ENCODE peak calls at places on chromosomes 7 and 10, in nine cellular contexts. I, M, X, K, Z, W, H, V and A are unnamed samples.

GRCh38 chr10:119367841-119368549 is 160.6 kb downstream of the GRK5 start:
- DNase-seq in I (no peak), M (no peak), X (no peak), K (no peak), Z (no peak), W (no peak), H (no peak), V (no peak), A (no peak)

GRCh38 chr7:117993377-117994003 is 120.2 kb upstream of the CTTNBP2 start:
- DNase-seq in I (peak; percentile 69), M (peak; percentile 55), X (peak; percentile 30), K (peak; percentile 39), Z (peak; percentile 28), W (peak; percentile 8), H (no peak), V (no peak), A (no peak)

GRCh38 chr7:80412842-80413241 is 99.0 kb downstream of the GNAT3 start:
- DNase-seq in I (peak; percentile 70), M (no peak), X (no peak), K (peak; percentile 69), Z (no peak), W (no peak), H (no peak), V (no peak), A (no peak)

GRCh38 chr10:13517675-13518074 is 11.1 kb downstream of the BEND7 start:
- DNase-seq in I (no peak), M (no peak), X (no peak), K (no peak), Z (no peak), W (no peak), H (no peak), V (no peak), A (no peak)

GRCh38 chr7:23136216-23136615 is 30.6 kb downstream of the KLHL7 start:
- DNase-seq in I (peak; percentile 29), M (no peak), X (no peak), K (no peak), Z (no peak), W (no peak), H (no peak), V (no peak), A (no peak)

GRCh38 chr7:150974468-150975391 is 3.4 kb downstream of the KCNH2 start:
- DNase-seq in I (no peak), M (peak; percentile 89), X (peak; percentile 81), K (peak; percentile 17), Z (peak; percentile 40), W (peak; percentile 74), H (peak; percentile 71), V (no peak), A (peak; percentile 55)

GRCh38 chr7:30595461-30596042 is 874 bp downstream of the GARS1 start:
- DNase-seq in I (peak; percentile 11), M (no peak), X (no peak), K (no peak), Z (peak; percentile 25), W (no peak), H (no peak), V (no peak), A (no peak)

GRCh38 chr10:88082806-88083596 is 219.6 kb downstream of the PTEN start:
- DNase-seq in I (no peak), M (no peak), X (no peak), K (no peak), Z (no peak), W (no peak), H (no peak), V (no peak), A (no peak)

GRCh38 chr10:14184841-14185500 is 145.8 kb downstream of the FRMD4A start:
- DNase-seq in I (peak; percentile 67), M (peak; percentile 37), X (peak; percentile 87), K (peak; percentile 51), Z (no peak), W (peak; percentile 57), H (peak; percentile 37), V (no peak), A (peak; percentile 21)

GRCh38 chr10:124446830-124447740 is 2.8 kb downstream of the NKX1-2 start:
- DNase-seq in I (no peak), M (peak; percentile 77), X (no peak), K (no peak), Z (no peak), W (no peak), H (no peak), V (no peak), A (no peak)

GRCh38 chr7:2452074-2452507 is 24.1 kb downstream of the GRIFIN start:
- DNase-seq in I (no peak), M (peak; percentile 81), X (no peak), K (no peak), Z (no peak), W (peak; percentile 28), H (no peak), V (no peak), A (no peak)

GRCh38 chr10:35794703-35795102 is 152.6 kb upstream of the FZD8 start:
- DNase-seq in I (no peak), M (peak; percentile 8), X (no peak), K (no peak), Z (no peak), W (no peak), H (no peak), V (peak; percentile 76), A (no peak)

GRCh38 chr10:124974131-124974530 is 32.2 kb downstream of the ZRANB1 start:
- DNase-seq in I (no peak), M (no peak), X (no peak), K (no peak), Z (no peak), W (no peak), H (no peak), V (no peak), A (no peak)

GRCh38 chr7:44325181-44325671 is at the start of gene CAMK2B:
- DNase-seq in I (no peak), M (peak; percentile 74), X (no peak), K (no peak), Z (no peak), W (no peak), H (no peak), V (no peak), A (no peak)